ENCODE peak calls at places on chromosomes 16 and 17, in six cellular contexts. C, R, L, Y, B and O are unnamed samples.

GRCh38 chr17:9148908-9149536 is 127.7 kb downstream of the NTN1 start:
- DNase-seq in C (no peak), R (no peak), L (no peak), Y (no peak), B (no peak), O (no peak)

GRCh38 chr16:85484337-85485295 is 128.5 kb upstream of the GSE1 start:
- DNase-seq in C (no peak), R (no peak), L (no peak), Y (no peak), B (no peak), O (no peak)

GRCh38 chr17:80737106-80738019 is 192.7 kb downstream of the RPTOR start:
- DNase-seq in C (no peak), R (no peak), L (no peak), Y (no peak), B (no peak), O (no peak)

GRCh38 chr17:38606646-38607611 is 1.2 kb upstream of the SRCIN1 start:
- DNase-seq in C (peak), R (no peak), L (no peak), Y (no peak), B (peak), O (no peak)

GRCh38 chr16:27646811-27647210 is 96.9 kb downstream of the KATNIP start:
- DNase-seq in C (no peak), R (no peak), L (peak), Y (no peak), B (no peak), O (no peak)

GRCh38 chr17:74641224-74641948 is 17.8 kb upstream of the CD300E start:
- DNase-seq in C (no peak), R (no peak), L (no peak), Y (no peak), B (no peak), O (no peak)

GRCh38 chr16:50303605-50304466 is 37.5 kb downstream of the ADCY7 start:
- DNase-seq in C (no peak), R (no peak), L (no peak), Y (no peak), B (no peak), O (no peak)

GRCh38 chr17:4968916-4969550 is 1.4 kb upstream of the SPAG7 start:
- DNase-seq in C (no peak), R (peak), L (peak), Y (peak), B (no peak), O (peak)

GRCh38 chr17:70677783-70678647 is 508.7 kb downstream of the KCNJ2 start:
- DNase-seq in C (no peak), R (no peak), L (no peak), Y (no peak), B (no peak), O (no peak)

GRCh38 chr17:73731733-73732132 is 87.5 kb upstream of the SDK2 start:
- DNase-seq in C (no peak), R (no peak), L (no peak), Y (no peak), B (no peak), O (no peak)

GRCh38 chr17:58870747-58871146 is 115.1 kb downstream of the PPM1E start:
- DNase-seq in C (no peak), R (no peak), L (no peak), Y (no peak), B (no peak), O (no peak)

GRCh38 chr17:77332981-77333685 is 192.4 kb downstream of the SEC14L1 start:
- DNase-seq in C (no peak), R (no peak), L (peak), Y (no peak), B (no peak), O (no peak)

GRCh38 chr17:45578516-45579455 is 88.3 kb upstream of the PLEKHM1 start:
- DNase-seq in C (no peak), R (no peak), L (no peak), Y (no peak), B (no peak), O (peak)

GRCh38 chr16:86086471-86086870 is 187.5 kb downstream of the IRF8 start:
- DNase-seq in C (no peak), R (no peak), L (no peak), Y (no peak), B (no peak), O (no peak)

GRCh38 chr17:76196675-76197074 is 43.6 kb downstream of the RNF157 start:
- DNase-seq in C (no peak), R (no peak), L (no peak), Y (no peak), B (peak), O (no peak)

GRCh38 chr16:50519001-50519400 is 29.2 kb upstream of the NKD1 start:
- DNase-seq in C (no peak), R (no peak), L (no peak), Y (no peak), B (no peak), O (no peak)

GRCh38 chr17:39151680-39152058 is 232 bp upstream of the PLXDC1 start:
- DNase-seq in C (no peak), R (no peak), L (no peak), Y (no peak), B (peak), O (no peak)

GRCh38 chr16:317583-317982 is 34.6 kb downstream of the PDIA2 start:
- DNase-seq in C (no peak), R (no peak), L (no peak), Y (no peak), B (no peak), O (no peak)

GRCh38 chr17:40675905-40676304 is 10.9 kb upstream of the KRT222 start:
- DNase-seq in C (no peak), R (no peak), L (no peak), Y (no peak), B (no peak), O (no peak)

GRCh38 chr17:74020522-74020921 is 183.0 kb upstream of the RPL38 start:
- DNase-seq in C (no peak), R (no peak), L (no peak), Y (no peak), B (no peak), O (no peak)

GRCh38 chr17:82787081-82787848 is 35.4 kb downstream of the TBCD start:
- DNase-seq in C (no peak), R (no peak), L (peak), Y (no peak), B (no peak), O (peak)

GRCh38 chr16:11501583-11502138 is 85.1 kb downstream of the LITAF start:
- DNase-seq in C (no peak), R (no peak), L (no peak), Y (no peak), B (no peak), O (no peak)

GRCh38 chr17:5203908-5204294 is 12.2 kb upstream of the ZNF594 start:
- DNase-seq in C (no peak), R (no peak), L (no peak), Y (no peak), B (no peak), O (no peak)

GRCh38 chr17:8480011-8480976 is 44.6 kb downstream of the NDEL1 start:
- DNase-seq in C (no peak), R (no peak), L (no peak), Y (peak), B (no peak), O (no peak)

GRCh38 chr16:4373909-4374742 is 2.5 kb downstream of the VASN start:
- DNase-seq in C (no peak), R (peak), L (peak), Y (peak), B (peak), O (peak)

GRCh38 chr16:9402293-9402865 is 310.9 kb downstream of the HAPSTR1 start:
- DNase-seq in C (no peak), R (no peak), L (no peak), Y (no peak), B (no peak), O (no peak)

GRCh38 chr17:59561042-59561441 is 4.4 kb upstream of the DHX40 start:
- DNase-seq in C (no peak), R (peak), L (no peak), Y (no peak), B (no peak), O (no peak)

GRCh38 chr17:82316651-82317393 is 586 bp downstream of the CD7 start:
- DNase-seq in C (no peak), R (no peak), L (no peak), Y (no peak), B (peak), O (no peak)

GRCh38 chr16:69501956-69502457 is 63.8 kb upstream of the NFAT5 start:
- DNase-seq in C (no peak), R (no peak), L (no peak), Y (no peak), B (no peak), O (no peak)
- H3K27ac ChIP-seq in C (no peak), R (no peak), L (no peak), Y (no peak), B (no peak), O (no peak)

GRCh38 chr17:16037636-16038035 is 38.0 kb downstream of the TTC19 start:
- DNase-seq in C (no peak), R (no peak), L (no peak), Y (no peak), B (no peak), O (no peak)
- H3K27ac ChIP-seq in C (no peak), R (no peak), L (no peak), Y (no peak), B (no peak), O (peak)

GRCh38 chr16:78388920-78389564 is 289.6 kb downstream of the WWOX start:
- DNase-seq in C (no peak), R (no peak), L (no peak), Y (no peak), B (no peak), O (no peak)
- H3K27ac ChIP-seq in C (no peak), R (no peak), L (no peak), Y (no peak), B (no peak), O (no peak)

GRCh38 chr17:78442648-78443128 is 64.2 kb downstream of the PGS1 start:
- DNase-seq in C (no peak), R (no peak), L (no peak), Y (peak), B (peak), O (no peak)
- H3K27ac ChIP-seq in C (peak), R (no peak), L (no peak), Y (no peak), B (no peak), O (no peak)